ENCODE peak calls at places on chromosomes 12 and 14, in ten cellular contexts. One of them, this sample, is unnamed.

GRCh38 chr12:132580701-132581292 is 29.6 kb downstream of the LRCOL1 start:
- DNase-seq in A549: no peak
- DNase-seq in GM10248: no peak
- DNase-seq in CMK: no peak
- DNase-seq in stimulated activated CD4-positive, alpha-beta T cell treated with anti-CD3 and anti-CD28 coated beads, Interleukin-1b, Interleukin-23, amount 100 ng/mL, for 24 hours: no peak
- DNase-seq in activated CD4-positive, alpha-beta T cell treated with anti-CD3 and anti-CD28 coated beads, Interleukin-2, amount 50 U/mL, for 48 hours: no peak
- DNase-seq in DMS 273 treated with DMSO at 0.1 percent for 48 hours: no peak
- DNase-seq in epithelial cell of esophagus: no peak
- DNase-seq in activated T-helper 1 cell treated with anti-CD3 and anti-CD28 coated beads, Interleukin-12 subunit alpha, Interleukin-12 subunit beta, Interleukin-2, Interleukin-4 antibody, amounts not matched to agents 30 ng/mL and 10 ng/mL and 1 ng/mL, durations not matched to agents 14 hours and 24 hours and 36 hours: no peak
- DNase-seq in astrocyte of the hippocampus: no peak
- DNase-seq in this sample: no peak

GRCh38 chr12:70427611-70428010 is 61.5 kb downstream of the KCNMB4 start:
- DNase-seq in A549: no peak
- DNase-seq in GM10248: no peak
- DNase-seq in CMK: no peak
- DNase-seq in stimulated activated CD4-positive, alpha-beta T cell treated with anti-CD3 and anti-CD28 coated beads, Interleukin-1b, Interleukin-23, amount 100 ng/mL, for 24 hours: no peak
- DNase-seq in activated CD4-positive, alpha-beta T cell treated with anti-CD3 and anti-CD28 coated beads, Interleukin-2, amount 50 U/mL, for 48 hours: no peak
- DNase-seq in DMS 273 treated with DMSO at 0.1 percent for 48 hours: no peak
- DNase-seq in epithelial cell of esophagus: no peak
- DNase-seq in activated T-helper 1 cell treated with anti-CD3 and anti-CD28 coated beads, Interleukin-12 subunit alpha, Interleukin-12 subunit beta, Interleukin-2, Interleukin-4 antibody, amounts not matched to agents 30 ng/mL and 10 ng/mL and 1 ng/mL, durations not matched to agents 14 hours and 24 hours and 36 hours: no peak
- DNase-seq in astrocyte of the hippocampus: no peak
- DNase-seq in this sample: no peak

GRCh38 chr12:101939856-101940265 is 62.5 kb downstream of the DRAM1 start:
- DNase-seq in A549: peak
- DNase-seq in GM10248: no peak
- DNase-seq in CMK: peak
- DNase-seq in stimulated activated CD4-positive, alpha-beta T cell treated with anti-CD3 and anti-CD28 coated beads, Interleukin-1b, Interleukin-23, amount 100 ng/mL, for 24 hours: peak
- DNase-seq in activated CD4-positive, alpha-beta T cell treated with anti-CD3 and anti-CD28 coated beads, Interleukin-2, amount 50 U/mL, for 48 hours: peak
- DNase-seq in DMS 273 treated with DMSO at 0.1 percent for 48 hours: no peak
- DNase-seq in epithelial cell of esophagus: peak
- DNase-seq in activated T-helper 1 cell treated with anti-CD3 and anti-CD28 coated beads, Interleukin-12 subunit alpha, Interleukin-12 subunit beta, Interleukin-2, Interleukin-4 antibody, amounts not matched to agents 30 ng/mL and 10 ng/mL and 1 ng/mL, durations not matched to agents 14 hours and 24 hours and 36 hours: peak
- DNase-seq in astrocyte of the hippocampus: peak
- DNase-seq in this sample: peak

GRCh38 chr12:67034110-67034879 is 234.9 kb upstream of the CAND1 start:
- DNase-seq in A549: peak
- DNase-seq in GM10248: no peak
- DNase-seq in CMK: no peak
- DNase-seq in stimulated activated CD4-positive, alpha-beta T cell treated with anti-CD3 and anti-CD28 coated beads, Interleukin-1b, Interleukin-23, amount 100 ng/mL, for 24 hours: no peak
- DNase-seq in activated CD4-positive, alpha-beta T cell treated with anti-CD3 and anti-CD28 coated beads, Interleukin-2, amount 50 U/mL, for 48 hours: no peak
- DNase-seq in DMS 273 treated with DMSO at 0.1 percent for 48 hours: no peak
- DNase-seq in epithelial cell of esophagus: peak
- DNase-seq in activated T-helper 1 cell treated with anti-CD3 and anti-CD28 coated beads, Interleukin-12 subunit alpha, Interleukin-12 subunit beta, Interleukin-2, Interleukin-4 antibody, amounts not matched to agents 30 ng/mL and 10 ng/mL and 1 ng/mL, durations not matched to agents 14 hours and 24 hours and 36 hours: no peak
- DNase-seq in astrocyte of the hippocampus: peak
- DNase-seq in this sample: no peak

GRCh38 chr12:56897844-56898341 is 36.3 kb downstream of the SDR9C7 start:
- DNase-seq in A549: no peak
- DNase-seq in GM10248: no peak
- DNase-seq in CMK: no peak
- DNase-seq in stimulated activated CD4-positive, alpha-beta T cell treated with anti-CD3 and anti-CD28 coated beads, Interleukin-1b, Interleukin-23, amount 100 ng/mL, for 24 hours: no peak
- DNase-seq in activated CD4-positive, alpha-beta T cell treated with anti-CD3 and anti-CD28 coated beads, Interleukin-2, amount 50 U/mL, for 48 hours: no peak
- DNase-seq in DMS 273 treated with DMSO at 0.1 percent for 48 hours: no peak
- DNase-seq in epithelial cell of esophagus: peak
- DNase-seq in activated T-helper 1 cell treated with anti-CD3 and anti-CD28 coated beads, Interleukin-12 subunit alpha, Interleukin-12 subunit beta, Interleukin-2, Interleukin-4 antibody, amounts not matched to agents 30 ng/mL and 10 ng/mL and 1 ng/mL, durations not matched to agents 14 hours and 24 hours and 36 hours: no peak
- DNase-seq in astrocyte of the hippocampus: no peak
- DNase-seq in this sample: no peak

GRCh38 chr12:92756905-92757598 is 54.3 kb downstream of the PLEKHG7 start:
- DNase-seq in A549: no peak
- DNase-seq in GM10248: no peak
- DNase-seq in CMK: no peak
- DNase-seq in stimulated activated CD4-positive, alpha-beta T cell treated with anti-CD3 and anti-CD28 coated beads, Interleukin-1b, Interleukin-23, amount 100 ng/mL, for 24 hours: no peak
- DNase-seq in activated CD4-positive, alpha-beta T cell treated with anti-CD3 and anti-CD28 coated beads, Interleukin-2, amount 50 U/mL, for 48 hours: no peak
- DNase-seq in DMS 273 treated with DMSO at 0.1 percent for 48 hours: no peak
- DNase-seq in epithelial cell of esophagus: no peak
- DNase-seq in activated T-helper 1 cell treated with anti-CD3 and anti-CD28 coated beads, Interleukin-12 subunit alpha, Interleukin-12 subunit beta, Interleukin-2, Interleukin-4 antibody, amounts not matched to agents 30 ng/mL and 10 ng/mL and 1 ng/mL, durations not matched to agents 14 hours and 24 hours and 36 hours: no peak
- DNase-seq in astrocyte of the hippocampus: no peak
- DNase-seq in this sample: no peak

GRCh38 chr12:1552978-1553471 is 41.4 kb downstream of the FBXL14 start:
- DNase-seq in A549: no peak
- DNase-seq in GM10248: no peak
- DNase-seq in CMK: no peak
- DNase-seq in stimulated activated CD4-positive, alpha-beta T cell treated with anti-CD3 and anti-CD28 coated beads, Interleukin-1b, Interleukin-23, amount 100 ng/mL, for 24 hours: no peak
- DNase-seq in activated CD4-positive, alpha-beta T cell treated with anti-CD3 and anti-CD28 coated beads, Interleukin-2, amount 50 U/mL, for 48 hours: no peak
- DNase-seq in DMS 273 treated with DMSO at 0.1 percent for 48 hours: no peak
- DNase-seq in epithelial cell of esophagus: no peak
- DNase-seq in activated T-helper 1 cell treated with anti-CD3 and anti-CD28 coated beads, Interleukin-12 subunit alpha, Interleukin-12 subunit beta, Interleukin-2, Interleukin-4 antibody, amounts not matched to agents 30 ng/mL and 10 ng/mL and 1 ng/mL, durations not matched to agents 14 hours and 24 hours and 36 hours: no peak
- DNase-seq in astrocyte of the hippocampus: peak
- DNase-seq in this sample: no peak

GRCh38 chr12:118103231-118103600 is 595 bp downstream of the VSIG10 start:
- DNase-seq in A549: peak
- DNase-seq in GM10248: no peak
- DNase-seq in CMK: no peak
- DNase-seq in stimulated activated CD4-positive, alpha-beta T cell treated with anti-CD3 and anti-CD28 coated beads, Interleukin-1b, Interleukin-23, amount 100 ng/mL, for 24 hours: peak
- DNase-seq in activated CD4-positive, alpha-beta T cell treated with anti-CD3 and anti-CD28 coated beads, Interleukin-2, amount 50 U/mL, for 48 hours: peak
- DNase-seq in DMS 273 treated with DMSO at 0.1 percent for 48 hours: no peak
- DNase-seq in epithelial cell of esophagus: no peak
- DNase-seq in activated T-helper 1 cell treated with anti-CD3 and anti-CD28 coated beads, Interleukin-12 subunit alpha, Interleukin-12 subunit beta, Interleukin-2, Interleukin-4 antibody, amounts not matched to agents 30 ng/mL and 10 ng/mL and 1 ng/mL, durations not matched to agents 14 hours and 24 hours and 36 hours: no peak
- DNase-seq in astrocyte of the hippocampus: no peak
- DNase-seq in this sample: no peak

GRCh38 chr12:81176796-81177195 is 98.9 kb downstream of the ACSS3 start:
- DNase-seq in A549: no peak
- DNase-seq in GM10248: no peak
- DNase-seq in CMK: no peak
- DNase-seq in stimulated activated CD4-positive, alpha-beta T cell treated with anti-CD3 and anti-CD28 coated beads, Interleukin-1b, Interleukin-23, amount 100 ng/mL, for 24 hours: no peak
- DNase-seq in activated CD4-positive, alpha-beta T cell treated with anti-CD3 and anti-CD28 coated beads, Interleukin-2, amount 50 U/mL, for 48 hours: no peak
- DNase-seq in DMS 273 treated with DMSO at 0.1 percent for 48 hours: no peak
- DNase-seq in epithelial cell of esophagus: peak
- DNase-seq in activated T-helper 1 cell treated with anti-CD3 and anti-CD28 coated beads, Interleukin-12 subunit alpha, Interleukin-12 subunit beta, Interleukin-2, Interleukin-4 antibody, amounts not matched to agents 30 ng/mL and 10 ng/mL and 1 ng/mL, durations not matched to agents 14 hours and 24 hours and 36 hours: no peak
- DNase-seq in astrocyte of the hippocampus: peak
- DNase-seq in this sample: no peak

GRCh38 chr14:94346841-94347240 is 23.7 kb upstream of the SERPINA6 start:
- DNase-seq in A549: no peak
- DNase-seq in GM10248: no peak
- DNase-seq in CMK: no peak
- DNase-seq in stimulated activated CD4-positive, alpha-beta T cell treated with anti-CD3 and anti-CD28 coated beads, Interleukin-1b, Interleukin-23, amount 100 ng/mL, for 24 hours: no peak
- DNase-seq in activated CD4-positive, alpha-beta T cell treated with anti-CD3 and anti-CD28 coated beads, Interleukin-2, amount 50 U/mL, for 48 hours: no peak
- DNase-seq in DMS 273 treated with DMSO at 0.1 percent for 48 hours: no peak
- DNase-seq in epithelial cell of esophagus: no peak
- DNase-seq in activated T-helper 1 cell treated with anti-CD3 and anti-CD28 coated beads, Interleukin-12 subunit alpha, Interleukin-12 subunit beta, Interleukin-2, Interleukin-4 antibody, amounts not matched to agents 30 ng/mL and 10 ng/mL and 1 ng/mL, durations not matched to agents 14 hours and 24 hours and 36 hours: no peak
- DNase-seq in astrocyte of the hippocampus: no peak
- DNase-seq in this sample: no peak

GRCh38 chr12:71014180-71014785 is 93.7 kb upstream of the PTPRR start:
- DNase-seq in A549: peak
- DNase-seq in GM10248: no peak
- DNase-seq in CMK: no peak
- DNase-seq in stimulated activated CD4-positive, alpha-beta T cell treated with anti-CD3 and anti-CD28 coated beads, Interleukin-1b, Interleukin-23, amount 100 ng/mL, for 24 hours: no peak
- DNase-seq in activated CD4-positive, alpha-beta T cell treated with anti-CD3 and anti-CD28 coated beads, Interleukin-2, amount 50 U/mL, for 48 hours: no peak
- DNase-seq in DMS 273 treated with DMSO at 0.1 percent for 48 hours: no peak
- DNase-seq in epithelial cell of esophagus: peak
- DNase-seq in activated T-helper 1 cell treated with anti-CD3 and anti-CD28 coated beads, Interleukin-12 subunit alpha, Interleukin-12 subunit beta, Interleukin-2, Interleukin-4 antibody, amounts not matched to agents 30 ng/mL and 10 ng/mL and 1 ng/mL, durations not matched to agents 14 hours and 24 hours and 36 hours: no peak
- DNase-seq in astrocyte of the hippocampus: peak
- DNase-seq in this sample: no peak

GRCh38 chr14:50510157-50510556 is 22.2 kb downstream of the MAP4K5 start:
- DNase-seq in A549: no peak
- DNase-seq in GM10248: no peak
- DNase-seq in CMK: no peak
- DNase-seq in stimulated activated CD4-positive, alpha-beta T cell treated with anti-CD3 and anti-CD28 coated beads, Interleukin-1b, Interleukin-23, amount 100 ng/mL, for 24 hours: no peak
- DNase-seq in activated CD4-positive, alpha-beta T cell treated with anti-CD3 and anti-CD28 coated beads, Interleukin-2, amount 50 U/mL, for 48 hours: no peak
- DNase-seq in DMS 273 treated with DMSO at 0.1 percent for 48 hours: no peak
- DNase-seq in epithelial cell of esophagus: no peak
- DNase-seq in activated T-helper 1 cell treated with anti-CD3 and anti-CD28 coated beads, Interleukin-12 subunit alpha, Interleukin-12 subunit beta, Interleukin-2, Interleukin-4 antibody, amounts not matched to agents 30 ng/mL and 10 ng/mL and 1 ng/mL, durations not matched to agents 14 hours and 24 hours and 36 hours: no peak
- DNase-seq in astrocyte of the hippocampus: no peak
- DNase-seq in this sample: no peak

GRCh38 chr14:22865424-22866215 is 5.9 kb upstream of the LRP10 start:
- DNase-seq in A549: no peak
- DNase-seq in GM10248: no peak
- DNase-seq in CMK: no peak
- DNase-seq in stimulated activated CD4-positive, alpha-beta T cell treated with anti-CD3 and anti-CD28 coated beads, Interleukin-1b, Interleukin-23, amount 100 ng/mL, for 24 hours: no peak
- DNase-seq in activated CD4-positive, alpha-beta T cell treated with anti-CD3 and anti-CD28 coated beads, Interleukin-2, amount 50 U/mL, for 48 hours: peak
- DNase-seq in DMS 273 treated with DMSO at 0.1 percent for 48 hours: no peak
- DNase-seq in epithelial cell of esophagus: no peak
- DNase-seq in activated T-helper 1 cell treated with anti-CD3 and anti-CD28 coated beads, Interleukin-12 subunit alpha, Interleukin-12 subunit beta, Interleukin-2, Interleukin-4 antibody, amounts not matched to agents 30 ng/mL and 10 ng/mL and 1 ng/mL, durations not matched to agents 14 hours and 24 hours and 36 hours: no peak
- DNase-seq in astrocyte of the hippocampus: no peak
- DNase-seq in this sample: no peak

GRCh38 chr12:53994268-53994690 is 5.7 kb upstream of the HOXC9 start:
- DNase-seq in A549: no peak
- DNase-seq in GM10248: no peak
- DNase-seq in CMK: no peak
- DNase-seq in stimulated activated CD4-positive, alpha-beta T cell treated with anti-CD3 and anti-CD28 coated beads, Interleukin-1b, Interleukin-23, amount 100 ng/mL, for 24 hours: no peak
- DNase-seq in activated CD4-positive, alpha-beta T cell treated with anti-CD3 and anti-CD28 coated beads, Interleukin-2, amount 50 U/mL, for 48 hours: no peak
- DNase-seq in DMS 273 treated with DMSO at 0.1 percent for 48 hours: no peak
- DNase-seq in epithelial cell of esophagus: no peak
- DNase-seq in activated T-helper 1 cell treated with anti-CD3 and anti-CD28 coated beads, Interleukin-12 subunit alpha, Interleukin-12 subunit beta, Interleukin-2, Interleukin-4 antibody, amounts not matched to agents 30 ng/mL and 10 ng/mL and 1 ng/mL, durations not matched to agents 14 hours and 24 hours and 36 hours: no peak
- DNase-seq in astrocyte of the hippocampus: no peak
- DNase-seq in this sample: no peak

GRCh38 chr14:102442241-102443211 is 67.0 kb downstream of the ANKRD9 start:
- DNase-seq in A549: no peak
- DNase-seq in GM10248: no peak
- DNase-seq in CMK: no peak
- DNase-seq in stimulated activated CD4-positive, alpha-beta T cell treated with anti-CD3 and anti-CD28 coated beads, Interleukin-1b, Interleukin-23, amount 100 ng/mL, for 24 hours: no peak
- DNase-seq in activated CD4-positive, alpha-beta T cell treated with anti-CD3 and anti-CD28 coated beads, Interleukin-2, amount 50 U/mL, for 48 hours: no peak
- DNase-seq in DMS 273 treated with DMSO at 0.1 percent for 48 hours: no peak
- DNase-seq in epithelial cell of esophagus: peak
- DNase-seq in activated T-helper 1 cell treated with anti-CD3 and anti-CD28 coated beads, Interleukin-12 subunit alpha, Interleukin-12 subunit beta, Interleukin-2, Interleukin-4 antibody, amounts not matched to agents 30 ng/mL and 10 ng/mL and 1 ng/mL, durations not matched to agents 14 hours and 24 hours and 36 hours: no peak
- DNase-seq in astrocyte of the hippocampus: no peak
- DNase-seq in this sample: no peak

GRCh38 chr14:58298477-58298879 is at the start of gene ARID4A:
- DNase-seq in A549: no peak
- DNase-seq in GM10248: no peak
- DNase-seq in CMK: no peak
- DNase-seq in stimulated activated CD4-positive, alpha-beta T cell treated with anti-CD3 and anti-CD28 coated beads, Interleukin-1b, Interleukin-23, amount 100 ng/mL, for 24 hours: peak
- DNase-seq in activated CD4-positive, alpha-beta T cell treated with anti-CD3 and anti-CD28 coated beads, Interleukin-2, amount 50 U/mL, for 48 hours: peak
- DNase-seq in DMS 273 treated with DMSO at 0.1 percent for 48 hours: no peak
- DNase-seq in epithelial cell of esophagus: no peak
- DNase-seq in activated T-helper 1 cell treated with anti-CD3 and anti-CD28 coated beads, Interleukin-12 subunit alpha, Interleukin-12 subunit beta, Interleukin-2, Interleukin-4 antibody, amounts not matched to agents 30 ng/mL and 10 ng/mL and 1 ng/mL, durations not matched to agents 14 hours and 24 hours and 36 hours: peak
- DNase-seq in astrocyte of the hippocampus: no peak
- DNase-seq in this sample: no peak

GRCh38 chr14:101066826-101067508 is 163.4 kb upstream of the RTL1 start:
- DNase-seq in A549: no peak
- DNase-seq in GM10248: no peak
- DNase-seq in CMK: no peak
- DNase-seq in stimulated activated CD4-positive, alpha-beta T cell treated with anti-CD3 and anti-CD28 coated beads, Interleukin-1b, Interleukin-23, amount 100 ng/mL, for 24 hours: no peak
- DNase-seq in activated CD4-positive, alpha-beta T cell treated with anti-CD3 and anti-CD28 coated beads, Interleukin-2, amount 50 U/mL, for 48 hours: no peak
- DNase-seq in DMS 273 treated with DMSO at 0.1 percent for 48 hours: no peak
- DNase-seq in epithelial cell of esophagus: no peak
- DNase-seq in activated T-helper 1 cell treated with anti-CD3 and anti-CD28 coated beads, Interleukin-12 subunit alpha, Interleukin-12 subunit beta, Interleukin-2, Interleukin-4 antibody, amounts not matched to agents 30 ng/mL and 10 ng/mL and 1 ng/mL, durations not matched to agents 14 hours and 24 hours and 36 hours: no peak
- DNase-seq in astrocyte of the hippocampus: no peak
- DNase-seq in this sample: no peak

GRCh38 chr12:12916135-12916956 is 25.0 kb downstream of the GPRC5A start:
- DNase-seq in A549: peak
- DNase-seq in GM10248: peak
- DNase-seq in CMK: peak
- DNase-seq in stimulated activated CD4-positive, alpha-beta T cell treated with anti-CD3 and anti-CD28 coated beads, Interleukin-1b, Interleukin-23, amount 100 ng/mL, for 24 hours: peak
- DNase-seq in activated CD4-positive, alpha-beta T cell treated with anti-CD3 and anti-CD28 coated beads, Interleukin-2, amount 50 U/mL, for 48 hours: peak
- DNase-seq in DMS 273 treated with DMSO at 0.1 percent for 48 hours: no peak
- DNase-seq in epithelial cell of esophagus: peak
- DNase-seq in activated T-helper 1 cell treated with anti-CD3 and anti-CD28 coated beads, Interleukin-12 subunit alpha, Interleukin-12 subunit beta, Interleukin-2, Interleukin-4 antibody, amounts not matched to agents 30 ng/mL and 10 ng/mL and 1 ng/mL, durations not matched to agents 14 hours and 24 hours and 36 hours: peak
- DNase-seq in astrocyte of the hippocampus: peak
- DNase-seq in this sample: peak

GRCh38 chr12:125100551-125101434 is 35.6 kb downstream of the AACS start:
- DNase-seq in A549: peak
- DNase-seq in GM10248: no peak
- DNase-seq in CMK: no peak
- DNase-seq in stimulated activated CD4-positive, alpha-beta T cell treated with anti-CD3 and anti-CD28 coated beads, Interleukin-1b, Interleukin-23, amount 100 ng/mL, for 24 hours: no peak
- DNase-seq in activated CD4-positive, alpha-beta T cell treated with anti-CD3 and anti-CD28 coated beads, Interleukin-2, amount 50 U/mL, for 48 hours: no peak
- DNase-seq in DMS 273 treated with DMSO at 0.1 percent for 48 hours: no peak
- DNase-seq in epithelial cell of esophagus: peak
- DNase-seq in activated T-helper 1 cell treated with anti-CD3 and anti-CD28 coated beads, Interleukin-12 subunit alpha, Interleukin-12 subunit beta, Interleukin-2, Interleukin-4 antibody, amounts not matched to agents 30 ng/mL and 10 ng/mL and 1 ng/mL, durations not matched to agents 14 hours and 24 hours and 36 hours: no peak
- DNase-seq in astrocyte of the hippocampus: no peak
- DNase-seq in this sample: no peak

GRCh38 chr14:92759679-92760523 is 11.5 kb upstream of the LGMN start:
- DNase-seq in A549: no peak
- DNase-seq in GM10248: no peak
- DNase-seq in CMK: no peak
- DNase-seq in stimulated activated CD4-positive, alpha-beta T cell treated with anti-CD3 and anti-CD28 coated beads, Interleukin-1b, Interleukin-23, amount 100 ng/mL, for 24 hours: no peak
- DNase-seq in activated CD4-positive, alpha-beta T cell treated with anti-CD3 and anti-CD28 coated beads, Interleukin-2, amount 50 U/mL, for 48 hours: no peak
- DNase-seq in DMS 273 treated with DMSO at 0.1 percent for 48 hours: no peak
- DNase-seq in epithelial cell of esophagus: no peak
- DNase-seq in activated T-helper 1 cell treated with anti-CD3 and anti-CD28 coated beads, Interleukin-12 subunit alpha, Interleukin-12 subunit beta, Interleukin-2, Interleukin-4 antibody, amounts not matched to agents 30 ng/mL and 10 ng/mL and 1 ng/mL, durations not matched to agents 14 hours and 24 hours and 36 hours: no peak
- DNase-seq in astrocyte of the hippocampus: no peak
- DNase-seq in this sample: no peak

GRCh38 chr12:124532947-124533346 is 34.5 kb downstream of the NCOR2 start:
- DNase-seq in A549: no peak
- DNase-seq in GM10248: no peak
- DNase-seq in CMK: no peak
- DNase-seq in stimulated activated CD4-positive, alpha-beta T cell treated with anti-CD3 and anti-CD28 coated beads, Interleukin-1b, Interleukin-23, amount 100 ng/mL, for 24 hours: no peak
- DNase-seq in activated CD4-positive, alpha-beta T cell treated with anti-CD3 and anti-CD28 coated beads, Interleukin-2, amount 50 U/mL, for 48 hours: no peak
- DNase-seq in DMS 273 treated with DMSO at 0.1 percent for 48 hours: no peak
- DNase-seq in epithelial cell of esophagus: no peak
- DNase-seq in activated T-helper 1 cell treated with anti-CD3 and anti-CD28 coated beads, Interleukin-12 subunit alpha, Interleukin-12 subunit beta, Interleukin-2, Interleukin-4 antibody, amounts not matched to agents 30 ng/mL and 10 ng/mL and 1 ng/mL, durations not matched to agents 14 hours and 24 hours and 36 hours: no peak
- DNase-seq in astrocyte of the hippocampus: no peak
- DNase-seq in this sample: no peak

GRCh38 chr12:52184813-52185212 is 7.0 kb downstream of the KRT80 start:
- DNase-seq in A549: no peak
- DNase-seq in GM10248: no peak
- DNase-seq in CMK: no peak
- DNase-seq in stimulated activated CD4-positive, alpha-beta T cell treated with anti-CD3 and anti-CD28 coated beads, Interleukin-1b, Interleukin-23, amount 100 ng/mL, for 24 hours: no peak
- DNase-seq in activated CD4-positive, alpha-beta T cell treated with anti-CD3 and anti-CD28 coated beads, Interleukin-2, amount 50 U/mL, for 48 hours: no peak
- DNase-seq in DMS 273 treated with DMSO at 0.1 percent for 48 hours: no peak
- DNase-seq in epithelial cell of esophagus: no peak
- DNase-seq in activated T-helper 1 cell treated with anti-CD3 and anti-CD28 coated beads, Interleukin-12 subunit alpha, Interleukin-12 subunit beta, Interleukin-2, Interleukin-4 antibody, amounts not matched to agents 30 ng/mL and 10 ng/mL and 1 ng/mL, durations not matched to agents 14 hours and 24 hours and 36 hours: no peak
- DNase-seq in astrocyte of the hippocampus: no peak
- DNase-seq in this sample: no peak